ENCODE peak calls at places on chromosomes 12 and 14, in nine cellular contexts. X is LHCN-M2; K is stimulated activated CD8-positive, alpha-beta memory T cell treated with anti-CD3 and anti-CD28 coated beads, Interleukin-4, amount 100 ng/mL, for 4 hours; O is ELR; Q is cerebellar nuclear complex; C is activated naive CD4-positive, alpha-beta T cell; V is H54; I is amniotic epithelial cell; F is fibroblast of the conjunctiva. A is an unnamed sample.

GRCh38 chr12:68915055-68915454 is 17.9 kb downstream of the CPM start:
- DNase-seq in X (peak), K (no peak), O (peak), Q (no peak), C (no peak), V (no peak), I (peak), F (peak), A (peak)

GRCh38 chr12:47715393-47715876 is 9.6 kb upstream of the RPAP3 start:
- DNase-seq in X (peak), K (peak), O (peak), Q (peak), C (peak), V (no peak), I (peak), F (peak), A (peak)

GRCh38 chr14:82398313-82398712 is 864.7 kb upstream of the SEL1L start:
- DNase-seq in X (no peak), K (no peak), O (no peak), Q (no peak), C (no peak), V (no peak), I (no peak), F (no peak), A (no peak)

GRCh38 chr12:128815779-128816642 is 7.7 kb downstream of the SLC15A4 start:
- DNase-seq in X (no peak), K (no peak), O (no peak), Q (no peak), C (no peak), V (no peak), I (no peak), F (no peak), A (no peak)

GRCh38 chr14:89425931-89426330 is 8.9 kb upstream of the FOXN3 start:
- DNase-seq in X (peak), K (no peak), O (peak), Q (no peak), C (no peak), V (peak), I (peak), F (peak), A (peak)

GRCh38 chr14:104094709-104095425 is 9.4 kb downstream of the ASPG start:
- DNase-seq in X (peak), K (peak), O (peak), Q (no peak), C (peak), V (peak), I (peak), F (peak), A (no peak)

GRCh38 chr14:41144370-41144769 is 462.3 kb upstream of the LRFN5 start:
- DNase-seq in X (no peak), K (no peak), O (no peak), Q (no peak), C (no peak), V (no peak), I (no peak), F (no peak), A (no peak)

GRCh38 chr14:69171569-69171968 is 18.6 kb upstream of the DCAF5 start:
- DNase-seq in X (no peak), K (no peak), O (no peak), Q (no peak), C (no peak), V (no peak), I (no peak), F (no peak), A (no peak)

GRCh38 chr14:104376202-104377140 is 203.1 kb upstream of the C14orf180 start:
- DNase-seq in X (no peak), K (no peak), O (no peak), Q (no peak), C (no peak), V (no peak), I (no peak), F (no peak), A (no peak)

GRCh38 chr12:69324797-69325466 is 23.2 kb upstream of the LYZ start:
- DNase-seq in X (no peak), K (no peak), O (no peak), Q (no peak), C (no peak), V (no peak), I (no peak), F (no peak), A (no peak)

GRCh38 chr14:50971122-50971781 is 27.0 kb upstream of the PYGL start:
- DNase-seq in X (no peak), K (no peak), O (no peak), Q (no peak), C (no peak), V (no peak), I (no peak), F (no peak), A (no peak)

GRCh38 chr14:61547186-61548121 is 147.9 kb upstream of the HIF1A start:
- DNase-seq in X (peak), K (no peak), O (peak), Q (no peak), C (no peak), V (peak), I (peak), F (peak), A (no peak)

GRCh38 chr12:19181666-19182426 is 52.3 kb downstream of the PLEKHA5 start:
- DNase-seq in X (no peak), K (no peak), O (peak), Q (no peak), C (no peak), V (no peak), I (peak), F (no peak), A (no peak)

GRCh38 chr14:28755198-28755794 is 11.3 kb upstream of the FOXG1 start:
- DNase-seq in X (no peak), K (no peak), O (no peak), Q (no peak), C (no peak), V (no peak), I (no peak), F (no peak), A (no peak)

GRCh38 chr14:41986726-41987125 is 380.1 kb downstream of the LRFN5 start:
- DNase-seq in X (no peak), K (no peak), O (peak), Q (no peak), C (no peak), V (no peak), I (peak), F (no peak), A (peak)

GRCh38 chr12:28987538-28988383 is 161.3 kb upstream of the FAR2 start:
- DNase-seq in X (no peak), K (no peak), O (no peak), Q (no peak), C (no peak), V (no peak), I (peak), F (no peak), A (no peak)

GRCh38 chr12:114676142-114676741 is 7.7 kb downstream of the TBX3 start:
- DNase-seq in X (no peak), K (no peak), O (peak), Q (no peak), C (no peak), V (no peak), I (no peak), F (no peak), A (no peak)

GRCh38 chr12:92794814-92795213 is 92.0 kb downstream of the PLEKHG7 start:
- DNase-seq in X (no peak), K (no peak), O (no peak), Q (no peak), C (no peak), V (no peak), I (no peak), F (no peak), A (no peak)

GRCh38 chr12:43115441-43116160 is 436.4 kb downstream of the ADAMTS20 start:
- DNase-seq in X (no peak), K (no peak), O (no peak), Q (no peak), C (no peak), V (no peak), I (no peak), F (no peak), A (no peak)

GRCh38 chr12:11853126-11853525 is 203.7 kb downstream of the ETV6 start:
- DNase-seq in X (no peak), K (no peak), O (no peak), Q (no peak), C (no peak), V (no peak), I (no peak), F (no peak), A (no peak)

GRCh38 chr14:101191086-101191881 is 287.8 kb upstream of the RTL1 start:
- DNase-seq in X (no peak), K (no peak), O (no peak), Q (no peak), C (no peak), V (no peak), I (no peak), F (no peak), A (no peak)

GRCh38 chr12:123916729-123917128 is 55.9 kb downstream of the CCDC92 start:
- DNase-seq in X (no peak), K (peak), O (peak), Q (no peak), C (no peak), V (no peak), I (no peak), F (no peak), A (no peak)

GRCh38 chr12:120145164-120145563 is 28.6 kb upstream of the RAB35 start:
- DNase-seq in X (no peak), K (no peak), O (no peak), Q (no peak), C (no peak), V (no peak), I (no peak), F (no peak), A (no peak)

GRCh38 chr12:62403031-62403430 is 63.6 kb upstream of the MON2 start:
- DNase-seq in X (no peak), K (no peak), O (peak), Q (no peak), C (no peak), V (no peak), I (no peak), F (no peak), A (no peak)

GRCh38 chr14:20413785-20414117 is 450 bp upstream of the TEP1 start:
- DNase-seq in X (no peak), K (no peak), O (peak), Q (no peak), C (no peak), V (no peak), I (peak), F (no peak), A (no peak)

GRCh38 chr12:81759215-81759991 is at the start of gene PPFIA2:
- DNase-seq in X (peak), K (no peak), O (no peak), Q (peak), C (no peak), V (no peak), I (peak), F (peak), A (peak)

GRCh38 chr14:61178226-61179060 is 102.7 kb downstream of the TMEM30B start:
- DNase-seq in X (peak), K (no peak), O (peak), Q (no peak), C (no peak), V (peak), I (peak), F (peak), A (peak)

GRCh38 chr12:5088586-5089264 is 45.0 kb downstream of the KCNA5 start:
- DNase-seq in X (peak), K (no peak), O (peak), Q (no peak), C (no peak), V (peak), I (peak), F (peak), A (no peak)

GRCh38 chr12:76952995-76953394 is 74.2 kb upstream of the CSRP2 start:
- DNase-seq in X (peak), K (no peak), O (peak), Q (no peak), C (no peak), V (no peak), I (no peak), F (no peak), A (no peak)

GRCh38 chr12:113418213-113418879 is 3.8 kb upstream of the SDSL start:
- DNase-seq in X (peak), K (no peak), O (no peak), Q (no peak), C (no peak), V (no peak), I (peak), F (no peak), A (no peak)

GRCh38 chr12:56931474-56931978 is 2.7 kb downstream of the SDR9C7 start:
- DNase-seq in X (peak), K (no peak), O (peak), Q (no peak), C (no peak), V (no peak), I (peak), F (peak), A (no peak)

GRCh38 chr12:32198555-32198954 is 91.9 kb downstream of the BICD1 start:
- DNase-seq in X (peak), K (no peak), O (peak), Q (no peak), C (no peak), V (peak), I (peak), F (no peak), A (no peak)

GRCh38 chr12:113070117-113070906 is 13.8 kb downstream of the DTX1 start:
- DNase-seq in X (no peak), K (no peak), O (no peak), Q (no peak), C (peak), V (no peak), I (no peak), F (no peak), A (no peak)

GRCh38 chr14:103155013-103155412 is 31.8 kb downstream of the TNFAIP2 start:
- DNase-seq in X (peak), K (no peak), O (peak), Q (no peak), C (no peak), V (peak), I (peak), F (no peak), A (no peak)

GRCh38 chr12:131861261-131862083 is 33.0 kb upstream of the ULK1 start:
- DNase-seq in X (no peak), K (no peak), O (no peak), Q (no peak), C (no peak), V (no peak), I (no peak), F (no peak), A (no peak)

GRCh38 chr14:88831285-88831684 is 6.8 kb downstream of the TTC8 start:
- DNase-seq in X (peak), K (no peak), O (peak), Q (no peak), C (no peak), V (no peak), I (peak), F (peak), A (peak)

GRCh38 chr12:121579981-121580868 is 598 bp downstream of the KDM2B start:
- DNase-seq in X (peak), K (peak), O (peak), Q (no peak), C (peak), V (peak), I (peak), F (no peak), A (no peak)